ENCODE peak calls at places on chromosomes 3 and 15, in eight cellular contexts. U is tibial nerve; B is RPMI7951; C is kidney glomerular epithelial cell; Y is nephron progenitor cell; H is HS-5; W is lung; Z is activated CD4-positive, alpha-beta T cell treated with anti-CD3 and anti-CD28 coated beads, Interleukin-2, amount 50 U/mL, for 1 hour. M is an unnamed sample.

GRCh38 chr3:167978071-167978470 is 117.7 kb downstream of the GOLIM4 start:
- DNase-seq in H (no peak), Y (no peak), C (no peak), B (peak), W (no peak), U (no peak), Z (no peak), M (peak)

GRCh38 chr15:72616491-72617210 is 37.8 kb upstream of the GOLGA6B start:
- DNase-seq in Y (no peak), H (no peak), Z (no peak), U (no peak), W (no peak), C (peak), B (peak), M (peak)

GRCh38 chr15:61556037-61556648 is 327.0 kb upstream of the RORA start:
- DNase-seq in Z (no peak), C (peak), H (peak), U (no peak), B (peak), W (no peak), Y (no peak), M (peak)

GRCh38 chr3:167346171-167346570 is 33.9 kb downstream of the ZBBX start:
- DNase-seq in U (no peak), H (no peak), Z (no peak), Y (no peak), C (no peak), B (no peak), W (no peak), M (no peak)

GRCh38 chr3:17817545-17817944 is 75.1 kb upstream of the TBC1D5 start:
- DNase-seq in H (no peak), W (no peak), C (no peak), Z (no peak), Y (no peak), B (no peak), U (no peak), M (no peak)

GRCh38 chr3:189393598-189393997 is 221.8 kb downstream of the TPRG1 start:
- DNase-seq in W (no peak), B (peak), U (no peak), Y (no peak), H (no peak), Z (no peak), C (no peak), M (no peak)

GRCh38 chr3:127698264-127699097 is 25.7 kb downstream of the ABTB1 start:
- DNase-seq in C (no peak), Y (no peak), U (no peak), W (no peak), H (no peak), Z (no peak), B (no peak), M (no peak)

GRCh38 chr3:34394978-34395748 is 596.7 kb downstream of the PDCD6IP start:
- DNase-seq in Y (no peak), H (no peak), C (no peak), B (no peak), U (no peak), W (no peak), Z (no peak), M (no peak)

GRCh38 chr3:170869645-170870593 is at the start of gene RPL22L1:
- DNase-seq in Y (peak), W (peak), Z (peak), H (peak), C (no peak), U (peak), B (peak), M (peak)

GRCh38 chr15:56064152-56064551 is 70.7 kb upstream of the NEDD4 start:
- DNase-seq in H (no peak), Y (no peak), B (no peak), C (no peak), U (no peak), W (no peak), Z (no peak), M (no peak)

GRCh38 chr15:75736256-75736655 is 23.6 kb upstream of the CSPG4 start:
- DNase-seq in C (no peak), B (no peak), H (no peak), Y (no peak), Z (no peak), W (no peak), U (no peak), M (no peak)

GRCh38 chr15:73717802-73718201 is 33.6 kb downstream of the CD276 start:
- DNase-seq in U (no peak), Z (no peak), W (no peak), C (no peak), H (no peak), Y (no peak), B (no peak), M (no peak)

GRCh38 chr3:158452324-158452723 is 118.7 kb upstream of the MLF1 start:
- DNase-seq in Y (no peak), W (no peak), Z (no peak), H (no peak), C (no peak), B (no peak), U (no peak), M (no peak)

GRCh38 chr3:33044676-33045075 is 52.3 kb downstream of the GLB1 start:
- DNase-seq in Y (no peak), W (no peak), B (no peak), U (no peak), Z (peak), H (no peak), C (no peak), M (no peak)

GRCh38 chr3:128278761-128279593 is 125.7 kb downstream of the EEFSEC start:
- DNase-seq in Y (peak), B (peak), U (peak), Z (no peak), H (peak), W (peak), C (no peak), M (peak)

GRCh38 chr3:86245360-86245759 is 745.6 kb downstream of the VGLL3 start:
- DNase-seq in W (no peak), Z (no peak), Y (no peak), C (peak), B (no peak), U (no peak), H (no peak), M (peak)

GRCh38 chr3:187565701-187566100 is 104.5 kb downstream of the SST start:
- DNase-seq in H (no peak), Z (no peak), W (no peak), U (no peak), B (no peak), C (no peak), Y (no peak), M (no peak)

GRCh38 chr3:14405120-14405885 is 2.9 kb downstream of the SLC6A6 start:
- DNase-seq in W (no peak), H (no peak), U (no peak), C (peak), Z (no peak), Y (no peak), B (no peak), M (peak)

GRCh38 chr3:127953636-127954035 is 38.6 kb downstream of the KBTBD12 start:
- DNase-seq in C (no peak), Z (no peak), U (no peak), Y (no peak), B (peak), W (no peak), H (peak), M (no peak)